ENCODE peak calls at places on chromosomes 7 and 10, in five cellular contexts. L, K, G, B and V are unnamed samples.

GRCh38 chr10:6958254-6958653 is 378.2 kb upstream of the PRKCQ start:
- DNase-seq in L (no peak), K (no peak), G (no peak), B (no peak), V (no peak)

GRCh38 chr10:42979730-42980467 is 97.0 kb upstream of the RET start:
- DNase-seq in L (peak; percentile 64), K (no peak), G (no peak), B (no peak), V (no peak)

GRCh38 chr7:127959770-127960169 is 71.5 kb downstream of the LRRC4 start:
- DNase-seq in L (no peak), K (no peak), G (no peak), B (peak; percentile 20), V (no peak)

GRCh38 chr7:133859191-133859590 is 267.9 kb upstream of the LRGUK start:
- DNase-seq in L (no peak), K (no peak), G (no peak), B (no peak), V (no peak)

GRCh38 chr7:149355390-149356048 is 93.5 kb downstream of the ZNF783 start:
- DNase-seq in L (no peak), K (peak; percentile 33), G (peak; percentile 26), B (no peak), V (peak; percentile 70)

GRCh38 chr7:129494041-129494440 is 8.3 kb upstream of the SMKR1 start:
- DNase-seq in L (no peak), K (no peak), G (no peak), B (peak; percentile 31), V (no peak)

GRCh38 chr7:31094271-31094670 is 42.2 kb downstream of the ADCYAP1R1 start:
- DNase-seq in L (no peak), K (no peak), G (no peak), B (no peak), V (no peak)

GRCh38 chr10:101485681-101486554 is 102.1 kb downstream of the POLL start:
- DNase-seq in L (peak; percentile 51), K (no peak), G (no peak), B (no peak), V (no peak)

DNA sequence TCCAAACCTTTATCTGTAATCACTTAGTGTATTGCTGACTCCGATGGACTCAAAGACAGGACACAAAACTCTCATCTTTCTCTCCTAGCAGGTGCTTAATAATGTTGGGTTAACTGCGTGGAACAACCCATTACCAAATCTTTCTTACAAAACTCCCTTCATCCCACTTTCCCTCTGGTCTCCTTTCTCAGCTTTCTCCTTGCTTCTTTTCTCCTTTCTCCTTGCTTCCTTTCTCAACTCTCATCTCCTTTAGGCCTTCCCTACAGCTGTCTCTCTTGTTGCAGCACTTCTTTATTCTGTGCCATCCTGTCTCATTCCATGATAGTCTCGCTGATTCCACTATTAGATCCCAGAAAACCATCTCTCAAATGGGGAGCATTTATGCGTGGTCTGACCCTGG is 67.5 kb downstream of the TNS3 start:
- DNase-seq in L (no peak), K (no peak), G (no peak), B (no peak), V (no peak)
- H3K4me2 ChIP-seq in L (peak overlapping the region; percentile 49), K (no peak overlapping the region), G (no peak overlapping the region), B (no peak overlapping the region), V (no peak overlapping the region)

GRCh38 chr7:78417180-78417853 is 618.7 kb downstream of the PHTF2 start:
- DNase-seq in L (no peak), K (no peak), G (no peak), B (no peak), V (no peak)

DNA sequence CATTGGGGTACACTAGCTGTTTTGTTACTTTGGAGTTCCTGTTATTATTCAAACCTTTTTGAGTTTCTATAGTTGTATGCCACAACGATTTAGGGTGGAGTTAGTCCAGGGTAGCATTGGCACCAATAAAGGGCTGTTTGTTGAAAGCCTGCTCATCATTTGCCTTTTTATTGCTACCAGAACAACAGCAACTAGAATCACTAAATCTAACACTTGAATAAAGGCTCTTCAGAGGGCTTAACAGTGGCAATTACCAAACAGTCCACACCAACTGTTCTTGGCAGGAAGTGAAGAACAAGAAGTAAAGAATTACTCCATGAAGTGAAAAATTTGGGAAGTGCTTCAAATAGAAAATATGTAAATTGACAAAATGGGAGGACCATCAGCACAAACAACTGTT is 621.4 kb downstream of the PHTF2 start:
- DNase-seq in L (no peak), K (no peak), G (no peak), B (no peak), V (no peak)
- TF ChIP-seq MAX in L (no peak), K (no peak), G (no peak), B (no peak), V (no peak)

DNA sequence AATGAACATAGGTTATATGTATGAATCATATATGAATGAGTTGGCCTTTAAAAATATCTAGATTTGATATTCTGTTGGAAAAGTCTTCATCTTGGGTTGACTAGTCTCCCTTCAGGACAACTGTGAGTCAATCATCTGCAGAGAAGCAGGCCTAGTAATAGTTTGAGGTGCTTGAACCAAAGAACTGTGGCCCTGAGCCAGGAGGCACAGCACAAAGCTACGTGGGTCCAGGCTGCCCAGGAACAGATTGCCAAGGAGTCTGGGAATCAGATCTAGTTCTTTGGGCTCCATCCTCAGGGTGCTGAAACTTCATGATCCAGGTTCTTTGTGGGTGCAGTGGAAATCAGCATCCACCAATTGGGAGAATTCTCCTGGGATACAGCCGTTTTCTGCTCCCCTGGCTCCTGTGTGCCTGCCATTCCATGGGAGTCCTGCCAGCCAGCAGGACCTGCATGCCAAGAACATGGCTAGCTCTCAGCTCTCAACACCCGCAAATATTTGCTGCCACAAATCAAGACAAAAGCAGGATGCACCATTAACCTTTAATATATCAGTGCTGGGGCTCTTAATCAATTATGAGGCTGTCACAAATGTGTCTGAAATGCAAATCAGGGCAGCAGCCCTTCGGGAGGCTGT is 709.0 kb downstream of the GRID1 start:
- DNase-seq in L (no peak), K (no peak), G (no peak), B (no peak), V (no peak)
- TF ChIP-seq ZBTB33 in L (no peak), K (no peak), G (no peak), B (no peak), V (no peak)

GRCh38 chr10:102791754-102792153 is 45.5 kb downstream of the CYP17A1 start:
- DNase-seq in L (peak; percentile 52), K (no peak), G (no peak), B (no peak), V (no peak)

GRCh38 chr10:102795453-102796406 is 41.5 kb downstream of the CYP17A1 start:
- DNase-seq in L (no peak), K (no peak), G (no peak), B (no peak), V (no peak)

GRCh38 chr10:102799691-102800435 is 37.4 kb downstream of the CYP17A1 start:
- DNase-seq in L (no peak), K (no peak), G (no peak), B (no peak), V (no peak)

GRCh38 chr10:102800601-102801335 is 36.4 kb downstream of the CYP17A1 start:
- DNase-seq in L (no peak), K (no peak), G (no peak), B (no peak), V (no peak)

GRCh38 chr10:102796407-102797176 is 40.6 kb downstream of the CYP17A1 start:
- DNase-seq in L (no peak), K (no peak), G (no peak), B (peak; percentile 49), V (no peak)
- H3K4me2 ChIP-seq in L (no peak overlapping the region), K (no peak overlapping the region), G (no peak overlapping the region), B (peak overlapping the region; percentile 70), V (no peak overlapping the region)

DNA sequence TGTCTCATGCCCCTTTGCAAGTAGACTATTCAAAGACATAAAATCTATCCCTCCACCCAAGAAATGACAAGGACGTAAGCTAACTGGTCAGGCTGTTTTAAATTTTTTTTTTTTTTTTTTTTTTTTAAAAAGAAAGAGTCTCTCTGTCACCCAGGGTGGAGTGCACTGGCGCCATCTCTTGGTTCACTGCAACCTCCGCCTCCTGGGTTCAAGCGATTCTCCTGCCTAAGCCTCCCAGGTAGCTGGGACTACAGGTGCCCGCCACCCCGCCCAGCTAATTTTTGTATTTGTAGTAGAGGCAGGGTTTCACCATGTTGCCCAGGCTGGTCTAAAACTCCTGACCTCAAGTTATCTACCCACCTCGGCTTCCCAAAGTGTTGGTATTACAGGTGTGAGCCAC is 11.2 kb downstream of the TRA2A start:
- DNase-seq in L (no peak), K (no peak), G (no peak), B (no peak), V (no peak)
- TF ChIP-seq MAX in L (no peak), K (no peak), G (no peak), B (no peak), V (no peak)

DNA sequence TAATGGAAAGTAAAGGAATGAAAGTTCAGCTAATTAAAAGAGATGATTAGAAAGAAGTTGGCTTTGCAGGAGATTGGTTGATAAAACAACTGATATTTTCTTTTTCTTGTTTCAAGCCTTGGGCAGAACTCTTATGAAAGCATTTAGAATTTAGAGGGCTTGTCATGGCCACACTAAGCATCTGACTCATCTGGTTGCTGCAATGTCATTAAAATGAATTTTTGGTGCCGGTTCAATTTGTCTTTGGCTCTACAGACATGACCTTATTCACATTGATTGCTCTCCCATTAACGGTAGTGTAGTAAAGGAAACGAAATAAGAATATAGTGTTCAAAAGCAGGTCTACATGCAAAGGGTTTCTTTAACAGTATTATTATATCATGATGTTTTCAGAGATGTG is 1012.4 kb upstream of the C7orf33 start:
- DNase-seq in L (no peak), K (no peak), G (no peak), B (no peak), V (no peak)
- TF ChIP-seq ZBTB33 in L (no peak), K (no peak), G (no peak), B (no peak), V (no peak)